ENCODE peak calls at places on chromosomes 6 and 20, in five cellular contexts. P is kidney tubule cell; L is HTR-8/SVneo; Y is stimulated activated CD8-positive, alpha-beta memory T cell treated with anti-CD3 and anti-CD28 coated beads, Interleukin-7, amount 100 ng/mL, for 1 hour; M is MCF 10A. A is an unnamed sample.

GRCh38 chr6:16512585-16513109 is 248.6 kb downstream of the ATXN1 start:
- DNase-seq in P (no peak), L (no peak), Y (no peak), M (no peak), A (no peak)

GRCh38 chr6:12280901-12281300 is 9.3 kb upstream of the EDN1 start:
- DNase-seq in P (no peak), L (no peak), Y (no peak), M (no peak), A (no peak)

GRCh38 chr6:156396068-156396771 is 381.0 kb upstream of the ARID1B start:
- DNase-seq in P (no peak), L (no peak), Y (no peak), M (no peak), A (no peak)

GRCh38 chr6:25032964-25033363 is 97.2 kb upstream of the RIPOR2 start:
- DNase-seq in P (peak), L (no peak), Y (no peak), M (no peak), A (no peak)

GRCh38 chr6:45590225-45590624 is 212.5 kb upstream of the SUPT3H start:
- DNase-seq in P (peak), L (peak), Y (no peak), M (peak), A (no peak)

GRCh38 chr6:43757966-43758616 is 11.9 kb upstream of the VEGFA start:
- DNase-seq in P (no peak), L (no peak), Y (no peak), M (no peak), A (no peak)

GRCh38 chr6:113181164-113181563 is 676.0 kb upstream of the MARCKS start:
- DNase-seq in P (no peak), L (no peak), Y (no peak), M (no peak), A (no peak)

GRCh38 chr20:34364013-34364382 is 925 bp downstream of the ITCH start:
- DNase-seq in P (peak), L (no peak), Y (no peak), M (peak), A (no peak)

GRCh38 chr20:58389324-58389967 is 417 bp downstream of the VAPB start:
- DNase-seq in P (peak), L (peak), Y (no peak), M (peak), A (no peak)

A was measured in CD4-positive, alpha-beta T cell.